ENCODE peak calls at places on chromosomes 2 and 18, in six cellular contexts. E is choroid plexus epithelial cell, X is astrocyte, N is PC-3, H is MM.1S, M is HFFc6. J is an unnamed sample.

GRCh38 chr18:48375150-48375790 is 33.9 kb downstream of the ZBTB7C start:
- DNase-seq in E (no peak), X (no peak), N (no peak), H (no peak), M (no peak), J (no peak)

GRCh38 chr2:109287413-109287812 is 158.4 kb downstream of the SH3RF3 start:
- DNase-seq in E (no peak), X (no peak), N (no peak), H (no peak), M (no peak), J (no peak)

GRCh38 chr18:37452697-37453385 is 112.8 kb downstream of the CELF4 start:
- DNase-seq in E (peak), X (peak), N (no peak), H (no peak), M (peak), J (peak)

GRCh38 chr2:8985561-8986326 is 17.7 kb downstream of the MBOAT2 start:
- DNase-seq in E (no peak), X (peak), N (no peak), H (no peak), M (peak), J (no peak)

GRCh38 chr18:64747803-64748202 is 598.9 kb upstream of the LINC00305 start:
- DNase-seq in E (no peak), X (no peak), N (no peak), H (no peak), M (no peak), J (no peak)

GRCh38 chr18:69854455-69854854 is 93.2 kb downstream of the CD226 start:
- DNase-seq in E (no peak), X (no peak), N (no peak), H (no peak), M (no peak), J (no peak)

GRCh38 chr2:5123597-5124196 is 568.5 kb upstream of the SOX11 start:
- DNase-seq in E (no peak), X (no peak), N (no peak), H (no peak), M (no peak), J (no peak)

GRCh38 chr18:74114206-74114605 is 33.4 kb downstream of the FBXO15 start:
- DNase-seq in E (peak), X (no peak), N (no peak), H (no peak), M (peak), J (no peak)

GRCh38 chr2:135916232-135916631 is 40.0 kb upstream of the MCM6 start:
- DNase-seq in E (peak), X (peak), N (peak), H (peak), M (peak), J (peak)

GRCh38 chr2:27993950-27994728 is 103.6 kb downstream of the BABAM2 start:
- DNase-seq in E (no peak), X (no peak), N (no peak), H (no peak), M (no peak), J (no peak)

GRCh38 chr2:207223051-207223450 is 57.3 kb upstream of the KLF7 start:
- DNase-seq in E (peak), X (peak), N (peak), H (no peak), M (peak), J (peak)

GRCh38 chr2:237191693-237192076 is 106.0 kb downstream of the COPS8 start:
- DNase-seq in E (no peak), X (no peak), N (no peak), H (no peak), M (no peak), J (no peak)

GRCh38 chr2:32064021-32064678 is 794 bp downstream of the SPAST start:
- DNase-seq in E (peak), X (peak), N (no peak), H (peak), M (no peak), J (peak)

GRCh38 chr2:136308621-136309020 is 190.7 kb upstream of the CXCR4 start:
- DNase-seq in E (no peak), X (no peak), N (no peak), H (no peak), M (no peak), J (no peak)

GRCh38 chr2:226118471-226119429 is 680.9 kb downstream of the IRS1 start:
- DNase-seq in E (peak), X (peak), N (peak), H (no peak), M (peak), J (peak)

GRCh38 chr2:147223553-147223952 is 621.3 kb upstream of the ACVR2A start:
- DNase-seq in E (no peak), X (no peak), N (peak), H (no peak), M (no peak), J (no peak)

GRCh38 chr2:72982781-72983499 is 65.6 kb downstream of the EMX1 start:
- DNase-seq in E (no peak), X (no peak), N (no peak), H (no peak), M (no peak), J (no peak)

GRCh38 chr2:189624648-189625355 is 36.5 kb upstream of the ASNSD1 start:
- DNase-seq in E (no peak), X (no peak), N (peak), H (no peak), M (no peak), J (peak)

GRCh38 chr18:9771977-9772660 is 64.0 kb downstream of the RAB31 start:
- DNase-seq in E (no peak), X (no peak), N (no peak), H (no peak), M (no peak), J (no peak)

GRCh38 chr18:32542221-32542798 is 71.6 kb upstream of the GAREM1 start:
- DNase-seq in E (peak), X (no peak), N (no peak), H (no peak), M (no peak), J (peak)

GRCh38 chr2:234164499-234165409 is 114.3 kb downstream of the SPP2 start:
- DNase-seq in E (no peak), X (no peak), N (no peak), H (no peak), M (no peak), J (no peak)

GRCh38 chr2:3282056-3282998 is 95.3 kb downstream of the EIPR1 start:
- DNase-seq in E (peak), X (peak), N (peak), H (no peak), M (no peak), J (no peak)

GRCh38 chr2:168912466-168913170 is 11.5 kb downstream of the G6PC2 start:
- DNase-seq in E (peak), X (peak), N (peak), H (no peak), M (no peak), J (peak)

DNA sequence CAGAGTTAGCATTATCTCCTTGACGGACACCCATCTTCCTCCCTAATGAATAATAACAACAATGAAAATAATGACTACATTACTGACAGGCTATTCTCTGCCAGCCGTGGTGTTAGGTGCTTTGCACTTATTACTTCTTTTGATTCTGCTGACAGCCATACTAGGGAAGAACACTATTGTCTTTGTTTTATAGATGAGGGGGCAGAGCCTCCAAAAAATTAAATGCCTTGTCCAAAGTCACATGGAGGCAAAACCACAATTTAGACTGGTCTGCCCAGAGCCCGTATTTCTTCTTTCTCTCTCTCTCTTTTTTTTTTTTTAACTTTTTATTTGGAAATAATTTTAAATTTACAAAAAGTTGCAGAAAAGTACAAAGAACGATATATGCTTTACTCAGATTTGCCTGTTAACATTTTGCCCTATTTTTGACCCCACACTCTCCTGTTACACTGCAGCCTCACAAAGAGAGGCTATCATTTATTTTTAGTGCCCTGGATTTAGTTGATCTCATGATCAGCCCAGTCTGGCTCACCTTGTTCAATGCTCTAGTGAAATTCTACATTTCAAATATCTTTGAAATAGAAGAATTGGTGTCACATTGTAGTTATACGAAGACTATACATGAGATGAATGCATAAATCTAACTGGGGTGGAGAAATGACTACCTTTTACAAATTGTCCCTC is 369.4 kb downstream of the LRRTM1 start:
- DNase-seq in E (no peak), X (no peak), N (no peak), H (no peak), M (no peak), J (no peak)
- TF ChIP-seq CTCF in E (no peak), X (no peak), N (no peak), H (no peak), M (no peak), J (no peak)

GRCh38 chr18:34595673-34596072 is 114.4 kb upstream of the DTNA start:
- DNase-seq in E (peak), X (peak), N (peak), H (no peak), M (peak), J (peak)
- TF ChIP-seq CTCF in E (peak), X (peak), N (peak), H (no peak), M (no peak), J (peak)

GRCh38 chr18:55446996-55447671 is 140.9 kb downstream of the TCF4 start:
- DNase-seq in E (no peak), X (no peak), N (no peak), H (no peak), M (no peak), J (no peak)

GRCh38 chr18:55439036-55439435 is 149.0 kb downstream of the TCF4 start:
- DNase-seq in E (no peak), X (no peak), N (no peak), H (no peak), M (no peak), J (no peak)

GRCh38 chr18:55440988-55441387 is 147.0 kb downstream of the TCF4 start:
- DNase-seq in E (no peak), X (no peak), N (no peak), H (no peak), M (no peak), J (no peak)

GRCh38 chr18:55444496-55444895 is 143.5 kb downstream of the TCF4 start:
- DNase-seq in E (no peak), X (peak), N (no peak), H (no peak), M (no peak), J (no peak)

GRCh38 chr18:55442561-55442960 is 145.4 kb downstream of the TCF4 start:
- DNase-seq in E (no peak), X (no peak), N (no peak), H (no peak), M (no peak), J (no peak)
- TF ChIP-seq CTCF in E (no peak), X (no peak), N (no peak), H (no peak), M (no peak), J (no peak)

GRCh38 chr18:56711706-56712445 is 60.7 kb downstream of the WDR7 start:
- DNase-seq in E (no peak), X (no peak), N (no peak), H (no peak), M (no peak), J (no peak)

GRCh38 chr18:56712761-56713160 is 61.6 kb downstream of the WDR7 start:
- DNase-seq in E (no peak), X (no peak), N (no peak), H (no peak), M (no peak), J (no peak)

GRCh38 chr18:56715121-56715520 is 64.0 kb downstream of the WDR7 start:
- DNase-seq in E (peak), X (peak), N (no peak), H (no peak), M (no peak), J (no peak)

GRCh38 chr18:56709463-56709862 is 58.3 kb downstream of the WDR7 start:
- DNase-seq in E (peak), X (peak), N (peak), H (peak), M (peak), J (peak)
- TF ChIP-seq CTCF in E (peak), X (peak), N (peak), H (peak), M (peak), J (peak)

GRCh38 chr2:199596549-199596948 is 138.8 kb upstream of the SATB2 start:
- DNase-seq in E (peak), X (no peak), N (peak), H (peak), M (peak), J (peak)
- TF ChIP-seq CTCF in E (peak), X (no peak), N (peak), H (peak), M (peak), J (peak)

GRCh38 chr2:101200714-101201113 is 49.5 kb upstream of the TBC1D8 start:
- DNase-seq in E (peak), X (peak), N (peak), H (no peak), M (no peak), J (peak)

GRCh38 chr2:101206080-101206479 is 46.6 kb upstream of the CNOT11 start:
- DNase-seq in E (no peak), X (no peak), N (no peak), H (no peak), M (no peak), J (no peak)

GRCh38 chr2:101208830-101209229 is 43.9 kb upstream of the CNOT11 start:
- DNase-seq in E (no peak), X (no peak), N (no peak), H (no peak), M (no peak), J (no peak)

GRCh38 chr2:101205521-101205998 is 47.1 kb upstream of the CNOT11 start:
- DNase-seq in E (peak), X (peak), N (peak), H (peak), M (peak), J (peak)

GRCh38 chr2:101204400-101205095 is 48.1 kb upstream of the CNOT11 start:
- DNase-seq in E (peak), X (no peak), N (peak), H (no peak), M (no peak), J (no peak)
- TF ChIP-seq CTCF in E (peak), X (peak), N (peak), H (no peak), M (peak), J (no peak)

GRCh38 chr2:219177594-219178376 is at the start of gene RETREG2:
- DNase-seq in E (peak), X (peak), N (peak), H (peak), M (peak), J (peak)
- TF ChIP-seq CTCF in E (peak), X (no peak), N (no peak), H (no peak), M (peak), J (peak)